ENCODE peak calls at places on chromosome 22, in six cellular contexts. L is progenitor cell of endocrine pancreas, P is NCI-H146, H is NT2/D1, F is AG10803, A is sciatic nerve. K is an unnamed sample.

GRCh38 chr22:32636884-32637283 is 162.3 kb downstream of the FBXO7 start:
- DNase-seq in P (no peak), A (no peak), H (no peak), L (no peak), F (no peak), K (no peak)

GRCh38 chr22:22375586-22376351 is 131.2 kb downstream of the VPREB1 start:
- DNase-seq in L (no peak), A (no peak), H (no peak), F (no peak), P (peak), K (no peak)

GRCh38 chr22:31920306-31920705 is 24.0 kb upstream of the YWHAH start:
- DNase-seq in P (no peak), A (no peak), L (no peak), H (no peak), F (no peak), K (no peak)

GRCh38 chr22:31556627-31557203 is 60.4 kb downstream of the SFI1 start:
- DNase-seq in H (no peak), A (no peak), L (no peak), P (peak), F (peak), K (no peak)

GRCh38 chr22:49930596-49931412 is 12.4 kb downstream of the CRELD2 start:
- DNase-seq in F (peak), L (no peak), A (no peak), H (no peak), P (peak), K (no peak)

GRCh38 chr22:33024626-33025025 is 33.6 kb downstream of the SYN3 start:
- DNase-seq in F (no peak), P (no peak), H (no peak), A (no peak), L (no peak), K (no peak)

GRCh38 chr22:20080776-20081654 is 974 bp downstream of the DGCR8 start:
- DNase-seq in H (peak), L (peak), F (peak), P (peak), A (no peak), K (no peak)

GRCh38 chr22:28541137-28541536 is 138.5 kb downstream of the TTC28 start:
- DNase-seq in H (peak), A (no peak), L (no peak), F (no peak), P (no peak), K (no peak)

GRCh38 chr22:19854778-19855503 is at the start of the genes GNB1L and RTL10:
- DNase-seq in H (peak), P (peak), F (peak), L (peak), A (peak), K (peak)

GRCh38 chr22:37060801-37061610 is 9.5 kb downstream of the KCTD17 start:
- DNase-seq in F (no peak), A (no peak), P (peak), L (no peak), H (no peak), K (no peak)

GRCh38 chr22:48941903-48942625 is 885.6 kb downstream of the BRD1 start:
- DNase-seq in P (peak), A (peak), F (no peak), L (no peak), H (no peak), K (peak)

GRCh38 chr22:21042978-21043855 is 2.5 kb upstream of the LRRC74B start:
- DNase-seq in P (peak), F (no peak), A (no peak), L (no peak), H (no peak), K (no peak)